ENCODE peak calls at places on chromosome 11, in eight cellular contexts. W is stomach; N is stimulated activated effector memory CD8-positive, alpha-beta T cell treated with anti-CD3 and anti-CD28 coated beads, Interleukin-12 subunit alpha, Interleukin-12 subunit beta, amount 100 ng/mL, for 72 hours; A is lower lobe of right lung; E is ecto neural progenitor cell; T is memory B cell; I is stimulated activated naive CD8-positive, alpha-beta T cell treated with anti-CD3 and anti-CD28 coated beads, Interleukin-15, Interleukin-2, amounts not matched to agents 100 U/mL and 50 U/mL, for 24 hours; M is stimulated activated CD4-positive, alpha-beta T cell treated with anti-CD3 and anti-CD28 coated beads, Interleukin-15, amount 100 ng/mL, for 1 hour. Q is an unnamed sample.

GRCh38 chr11:66124564-66124963 is 54.5 kb downstream of the PACS1 start:
- DNase-seq in N (no peak), I (no peak), E (no peak), T (no peak), M (no peak), W (no peak), A (no peak), Q (no peak)

GRCh38 chr11:128042290-128042751 is 545.0 kb downstream of the ETS1 start:
- DNase-seq in A (no peak), I (no peak), M (no peak), T (no peak), E (no peak), N (no peak), W (no peak), Q (no peak)

GRCh38 chr11:114366331-114367243 is 33.7 kb downstream of the C11orf71 start:
- DNase-seq in T (no peak), A (no peak), W (no peak), M (no peak), N (no peak), E (no peak), I (no peak), Q (no peak)

GRCh38 chr11:19892387-19892786 is 179.8 kb downstream of the NAV2 start:
- DNase-seq in E (no peak), M (no peak), T (no peak), A (no peak), W (no peak), I (no peak), N (no peak), Q (no peak)

GRCh38 chr11:38791346-38791961 is 2193.4 kb upstream of the RAG2 start:
- DNase-seq in I (peak), N (no peak), W (no peak), E (peak), A (no peak), T (no peak), M (no peak), Q (peak)

GRCh38 chr11:45754746-45755145 is 50.2 kb upstream of the SLC35C1 start:
- DNase-seq in N (no peak), I (no peak), W (no peak), T (no peak), A (no peak), M (no peak), E (no peak), Q (no peak)

GRCh38 chr11:95884364-95884763 is 39.5 kb downstream of the MTMR2 start:
- DNase-seq in A (no peak), E (no peak), M (no peak), W (no peak), I (no peak), N (no peak), T (no peak), Q (no peak)

GRCh38 chr11:45518853-45519545 is 146.4 kb downstream of the CHST1 start:
- DNase-seq in T (no peak), M (no peak), W (no peak), I (no peak), A (no peak), E (no peak), N (no peak), Q (no peak)

GRCh38 chr11:84819128-84819527 is 808.0 kb downstream of the DLG2 start:
- DNase-seq in E (no peak), M (no peak), T (no peak), I (no peak), N (no peak), W (no peak), A (no peak), Q (peak)

GRCh38 chr11:94379619-94380018 is 21.6 kb downstream of the GPR83 start:
- DNase-seq in A (no peak), M (no peak), I (no peak), E (no peak), T (no peak), N (no peak), W (no peak), Q (no peak)

GRCh38 chr11:116984186-116984585 is 114.0 kb downstream of the SIK3 start:
- DNase-seq in M (no peak), E (no peak), A (no peak), T (no peak), I (no peak), N (no peak), W (no peak), Q (no peak)

GRCh38 chr11:20592741-20593140 is 6.7 kb upstream of the SLC6A5 start:
- DNase-seq in N (no peak), T (no peak), A (no peak), W (no peak), E (no peak), I (no peak), M (no peak), Q (no peak)

GRCh38 chr11:26929806-26930517 is 64.0 kb upstream of the FIBIN start:
- DNase-seq in E (no peak), N (no peak), I (no peak), A (no peak), M (no peak), T (no peak), W (no peak), Q (no peak)

GRCh38 chr11:36249271-36249670 is 40.0 kb downstream of the COMMD9 start:
- DNase-seq in W (no peak), E (no peak), M (no peak), T (no peak), A (no peak), I (no peak), N (no peak), Q (no peak)

GRCh38 chr11:115630109-115630700 is 126.0 kb upstream of the CADM1 start:
- DNase-seq in M (no peak), A (no peak), T (no peak), E (no peak), I (no peak), N (no peak), W (no peak), Q (no peak)

GRCh38 chr11:118956094-118956846 is at the start of gene UPK2:
- DNase-seq in I (peak), W (peak), M (peak), E (peak), N (peak), T (peak), A (peak), Q (peak)

GRCh38 chr11:59429924-59430516 is 3.8 kb upstream of the OR5A2 start:
- DNase-seq in I (peak), N (peak), W (no peak), M (no peak), E (no peak), T (peak), A (no peak), Q (peak)

GRCh38 chr11:83317757-83318548 is 31.8 kb upstream of the CCDC90B start:
- DNase-seq in N (no peak), T (no peak), W (no peak), A (no peak), M (no peak), E (no peak), I (no peak), Q (no peak)

GRCh38 chr11:57541099-57541670 is 3.8 kb downstream of the SMTNL1 start:
- DNase-seq in E (no peak), N (no peak), A (no peak), W (no peak), T (no peak), I (no peak), M (no peak), Q (no peak)